ENCODE peak calls at places on chromosomes 2 and 18, in eight cellular contexts. N is central memory CD4-positive, alpha-beta T cell; U is fibroblast of the conjunctiva; K is NCI-H82; C is AG10803; O is activated T-cell treated with anti-CD3 and anti-CD28 coated beads for 4 hours; H is NCI-H1092; E is lower leg skin. B is an unnamed sample.
A peak's percentile ranks its signal among the peaks of the same experiment; 100 is the strongest.

GRCh38 chr18:34976899-34977786 is 64.1 kb upstream of the MAPRE2 start:
- DNase-seq in E (peak; percentile 56), U (no peak), K (peak; percentile 78), N (peak; percentile 64), H (peak; percentile 79), O (peak; percentile 69), C (no peak), B (peak; percentile 96)

GRCh38 chr2:211674715-211675114 is 863.9 kb downstream of the ERBB4 start:
- DNase-seq in U (no peak), E (no peak), H (no peak), N (no peak), K (no peak), O (no peak), C (no peak), B (peak; percentile 62)

GRCh38 chr2:232146294-232146693 is 184.8 kb downstream of the DIS3L2 start:
- DNase-seq in O (no peak), U (no peak), K (no peak), N (no peak), H (no peak), E (no peak), C (no peak), B (no peak)

GRCh38 chr2:160940699-160941098 is 219.5 kb upstream of the TANK start:
- DNase-seq in H (no peak), U (no peak), N (peak; percentile 5), K (no peak), C (peak; percentile 45), E (peak; percentile 55), O (no peak), B (no peak)

GRCh38 chr2:72545790-72546189 is 280.0 kb downstream of the EXOC6B start:
- DNase-seq in K (no peak), N (no peak), O (no peak), E (no peak), H (no peak), U (no peak), C (no peak), B (no peak)

GRCh38 chr18:22913861-22914260 is 19.3 kb upstream of the RBBP8 start:
- DNase-seq in E (peak; percentile 85), N (no peak), K (no peak), C (no peak), H (no peak), U (no peak), O (no peak), B (no peak)

GRCh38 chr2:239269959-239270358 is 130.9 kb downstream of the HDAC4 start:
- DNase-seq in N (no peak), K (no peak), C (no peak), U (no peak), E (no peak), H (no peak), O (no peak), B (no peak)

GRCh38 chr18:8776544-8776943 is 71.2 kb downstream of the MTCL1 start:
- DNase-seq in C (no peak), U (no peak), N (no peak), H (no peak), O (no peak), K (no peak), E (no peak), B (no peak)

GRCh38 chr18:44178476-44178875 is 502.2 kb upstream of the SETBP1 start:
- DNase-seq in U (no peak), E (no peak), O (no peak), C (no peak), N (no peak), K (no peak), H (no peak), B (peak; percentile 38)

B was measured in NCI-H69.